ENCODE peak calls at places on chromosomes 12 and 14, in eight cellular contexts. L is ovary, I is mesenchymal stem cell, O is OCI-LY7, C is left ventricle myocardium inferior, X is PC-9, Y is pancreas, U is endodermal cell. W is an unnamed sample.

GRCh38 chr14:78448483-78449094 is 278.4 kb downstream of the NRXN3 start:
- DNase-seq in O (peak; percentile 50), L (no peak), C (no peak), Y (peak; percentile 41), X (peak; percentile 37), U (peak; percentile 91), I (peak; percentile 1), W (peak; percentile 60)

GRCh38 chr12:64669270-64669842 is 59.1 kb downstream of the RASSF3 start:
- DNase-seq in O (peak; percentile 77), U (peak; percentile 78), L (peak; percentile 50), C (peak; percentile 59), Y (no peak), I (peak; percentile 76), X (no peak), W (peak; percentile 55)

GRCh38 chr14:76706811-76707210 is 54.5 kb upstream of the VASH1 start:
- DNase-seq in I (no peak), C (no peak), Y (no peak), L (no peak), U (peak; percentile 31), O (no peak), X (no peak), W (no peak)

GRCh38 chr12:19886805-19887105 is 447.5 kb downstream of the AEBP2 start:
- DNase-seq in I (no peak), Y (no peak), U (no peak), C (no peak), X (no peak), L (no peak), O (no peak), W (no peak)

GRCh38 chr12:42695490-42695995 is 106.0 kb upstream of the PRICKLE1 start:
- DNase-seq in X (no peak), L (no peak), O (no peak), Y (no peak), C (no peak), U (no peak), I (no peak), W (no peak)

GRCh38 chr12:22275847-22276246 is 58.7 kb downstream of the ST8SIA1 start:
- DNase-seq in C (peak; percentile 86), U (peak; percentile 66), Y (no peak), X (peak; percentile 97), O (no peak), L (peak; percentile 93), I (peak; percentile 98), W (no peak)

GRCh38 chr12:76489737-76490136 is 69.8 kb downstream of the OSBPL8 start:
- DNase-seq in L (no peak), U (no peak), O (no peak), C (no peak), X (no peak), Y (no peak), I (peak; percentile 22), W (no peak)

GRCh38 chr12:29921307-29921706 is 137.6 kb upstream of the TMTC1 start:
- DNase-seq in Y (no peak), X (no peak), L (no peak), O (no peak), C (no peak), U (no peak), I (peak; percentile 65), W (peak; percentile 13)

DNA sequence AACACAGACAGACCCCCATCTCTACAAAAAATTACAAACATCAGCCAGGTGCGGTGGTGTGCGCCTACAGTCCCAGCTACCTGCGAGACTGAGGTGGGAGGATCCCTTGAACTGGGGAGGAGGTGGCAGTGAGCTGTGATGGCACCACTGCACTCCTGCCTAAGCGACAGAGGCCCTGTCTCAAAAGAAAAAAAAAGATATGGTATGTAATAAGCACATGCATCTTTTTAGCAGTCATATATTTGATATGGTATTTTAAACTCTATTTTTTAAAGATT is 7.2 kb downstream of the SLC15A4 start:
- DNase-seq in I (no peak), O (no peak), L (no peak), X (no peak), Y (no peak), C (no peak), U (no peak), W (no peak)
- H3K4me3 ChIP-seq in I (peak overlapping the region; percentile 62), O (peak overlapping the region; percentile 56), L (no peak overlapping the region), X (no peak overlapping the region), Y (no peak overlapping the region), C (no peak overlapping the region), U (no peak overlapping the region), W (no peak overlapping the region)

GRCh38 chr14:99876406-99876805 is 83.2 kb downstream of the EML1 start:
- DNase-seq in Y (no peak), I (no peak), C (no peak), U (no peak), L (no peak), X (no peak), O (no peak), W (no peak)
- H3K4me1 ChIP-seq in Y (peaks cover 4% of the 10 kb centered on the region), I (peaks cover 2% of the 10 kb centered on the region), C (peaks cover 50% of the 10 kb centered on the region), U (peaks cover 7% of the 10 kb centered on the region), L (no peaks in the 10 kb centered on the region), X (no peaks in the 10 kb centered on the region), O (no peaks in the 10 kb centered on the region), W (peaks cover 42% of the 10 kb centered on the region)

DNA sequence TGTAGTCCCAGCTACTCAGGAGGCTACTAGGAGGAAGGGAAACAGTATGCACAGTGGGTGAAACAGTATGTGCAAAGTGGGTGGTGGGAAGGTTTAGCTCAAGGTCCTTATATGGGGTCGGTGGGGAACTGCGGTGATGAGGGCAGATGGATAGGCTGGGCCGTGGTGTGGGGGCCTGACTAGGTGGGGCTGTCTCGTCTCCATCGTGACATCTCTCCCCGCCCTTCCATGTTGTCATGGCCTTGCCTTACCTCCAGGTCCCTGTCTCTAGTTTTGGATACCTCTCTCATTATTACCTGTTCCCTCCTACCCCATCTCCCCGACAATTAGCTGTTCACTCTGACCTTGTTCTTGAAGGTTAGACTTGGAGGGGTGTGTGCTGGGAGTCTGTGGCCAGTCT is 4.4 kb upstream of the NR4A1 start:
- DNase-seq in C (no peak), L (no peak), I (no peak), Y (no peak), X (no peak), O (no peak), U (no peak), W (no peak)
- H3K27ac ChIP-seq in C (peak overlapping the region; percentile 96), L (no peak overlapping the region), I (no peak overlapping the region), Y (no peak overlapping the region), X (no peak overlapping the region), O (no peak overlapping the region), U (no peak overlapping the region), W (no peak overlapping the region)

DNA sequence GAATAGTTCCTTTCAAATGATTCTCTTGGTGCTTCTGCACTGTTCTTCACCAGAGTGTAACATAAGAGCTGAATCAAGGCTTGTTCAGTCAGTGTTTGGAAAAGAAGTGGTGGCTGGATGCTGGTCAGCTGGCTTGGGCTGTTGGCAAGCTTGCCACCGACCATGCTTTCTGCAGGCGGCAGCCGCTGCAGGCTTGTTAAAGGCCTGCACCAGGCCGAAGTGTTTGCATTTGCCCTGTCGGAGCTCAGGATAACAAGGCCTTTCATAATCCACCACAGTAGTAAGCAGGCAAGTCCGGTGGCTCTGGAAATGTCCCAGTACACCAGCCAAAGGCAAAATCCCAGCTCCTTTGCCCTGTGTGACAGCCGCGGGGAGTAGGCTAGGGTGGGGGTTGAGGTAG is 26.9 kb downstream of the DAAM1 start:
- DNase-seq in X (no peak), U (no peak), L (peak; percentile 36), I (no peak), C (peak; percentile 80), O (no peak), Y (peak; percentile 71), W (no peak)
- H3K4me3 ChIP-seq in X (no peak overlapping the region), U (no peak overlapping the region), L (no peak overlapping the region), I (no peak overlapping the region), C (no peak overlapping the region), O (no peak overlapping the region), Y (no peak overlapping the region), W (no peak overlapping the region)

DNA sequence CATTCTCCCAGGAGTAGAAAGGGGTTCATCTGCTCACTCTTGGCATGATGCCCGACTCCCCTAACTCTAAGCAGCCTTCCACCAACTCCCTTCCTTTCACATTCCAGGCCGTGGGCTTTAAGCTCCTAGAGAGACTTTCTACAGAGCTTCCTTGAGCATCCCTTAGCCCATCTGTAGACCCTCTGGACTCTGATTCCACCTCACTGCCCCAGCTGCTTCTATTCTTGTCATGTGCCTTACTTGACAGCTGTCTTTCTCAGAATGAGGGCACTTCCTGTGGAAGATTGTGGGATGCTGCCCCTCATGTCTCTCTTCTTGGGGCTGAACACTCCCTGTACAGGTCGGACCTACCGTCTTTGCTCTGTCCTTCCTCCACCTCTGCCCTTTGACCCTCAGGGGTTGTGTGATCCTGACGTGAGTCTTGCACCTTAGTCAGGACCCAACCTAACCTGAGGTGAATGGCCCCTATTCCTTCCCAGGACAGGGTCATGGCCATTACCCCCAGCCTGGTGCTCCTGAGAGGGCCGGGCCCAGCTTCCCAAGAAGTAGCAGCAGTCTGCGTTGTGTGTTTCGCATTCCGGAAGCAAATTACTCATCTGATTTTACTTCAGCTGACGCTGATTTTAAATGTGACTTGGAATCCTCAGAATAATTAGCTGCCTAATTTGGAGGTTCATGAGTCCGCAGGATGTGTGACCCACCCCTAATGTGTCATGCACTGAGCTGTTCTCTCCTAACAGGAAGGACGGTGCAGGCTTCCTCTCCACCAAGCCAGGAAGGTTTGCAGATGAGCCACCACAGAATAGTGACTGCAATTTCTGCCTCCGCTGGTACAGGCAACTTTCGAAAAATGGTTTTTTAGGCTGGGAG is 2.7 kb upstream of the GALNT6 start:
- DNase-seq in C (no peak), I (peak; percentile 93), U (peak; percentile 41), L (no peak), O (no peak), X (no peak), Y (no peak), W (no peak)
- H3K4me1 ChIP-seq in C (peaks cover 32% of the 10 kb centered on the region), I (peaks cover 22% of the 10 kb centered on the region), U (peaks cover 4% of the 10 kb centered on the region), L (no peaks in the 10 kb centered on the region), O (peaks cover 4% of the 10 kb centered on the region), X (peaks cover 36% of the 10 kb centered on the region), Y (no peaks in the 10 kb centered on the region), W (no peaks in the 10 kb centered on the region)

GRCh38 chr12:71164166-71164876 is 6.5 kb upstream of the TSPAN8 start:
- DNase-seq in C (no peak), U (no peak), O (no peak), X (no peak), I (no peak), L (no peak), Y (no peak), W (no peak)

GRCh38 chr12:71166869-71167268 is 9.1 kb upstream of the TSPAN8 start:
- DNase-seq in C (no peak), Y (no peak), I (no peak), L (no peak), X (no peak), O (no peak), U (no peak), W (no peak)

GRCh38 chr12:71162832-71163711 is 5.3 kb upstream of the TSPAN8 start:
- DNase-seq in Y (no peak), O (no peak), I (no peak), X (no peak), L (no peak), U (no peak), C (no peak), W (no peak)

GRCh38 chr12:71166280-71166679 is 8.5 kb upstream of the TSPAN8 start:
- DNase-seq in X (no peak), O (no peak), L (no peak), I (no peak), U (no peak), Y (no peak), C (no peak), W (no peak)

GRCh38 chr12:71164877-71165197 is 7.0 kb upstream of the TSPAN8 start:
- DNase-seq in L (no peak), C (no peak), I (no peak), X (no peak), U (no peak), Y (no peak), O (no peak), W (no peak)
- H3K27ac ChIP-seq in L (no peak overlapping the region), C (no peak overlapping the region), I (no peak overlapping the region), X (no peak overlapping the region), U (no peak overlapping the region), Y (peak overlapping the region; percentile 44), O (no peak overlapping the region), W (no peak overlapping the region)